ENCODE peak calls at places on chromosomes 3 and 15, in four cellular contexts. One of them, this sample, is unnamed.

GRCh38 chr3:106333911-106334618 is 465.3 kb upstream of the CBLB start:
- DNase-seq in HepG2: no peak
- DNase-seq in WTC11: no peak
- DNase-seq in GM12878: no peak
- DNase-seq in this sample: no peak

GRCh38 chr3:123480428-123480827 is 31.5 kb upstream of the ADCY5 start:
- DNase-seq in HepG2: no peak
- DNase-seq in WTC11: no peak
- DNase-seq in GM12878: peak
- DNase-seq in this sample: no peak

GRCh38 chr3:190381356-190381940 is 6.5 kb upstream of the CLDN16 start:
- DNase-seq in HepG2: no peak
- DNase-seq in WTC11: no peak
- DNase-seq in GM12878: no peak
- DNase-seq in this sample: no peak

GRCh38 chr15:94042163-94042954 is 189.0 kb upstream of the MCTP2 start:
- DNase-seq in HepG2: no peak
- DNase-seq in WTC11: no peak
- DNase-seq in GM12878: no peak
- DNase-seq in this sample: no peak

GRCh38 chr3:33915796-33916589 is 117.6 kb downstream of the PDCD6IP start:
- DNase-seq in HepG2: peak
- DNase-seq in WTC11: peak
- DNase-seq in GM12878: no peak
- DNase-seq in this sample: peak

GRCh38 chr15:64164436-64164835 is 1.6 kb upstream of the PPIB start:
- DNase-seq in HepG2: no peak
- DNase-seq in WTC11: no peak
- DNase-seq in GM12878: no peak
- DNase-seq in this sample: no peak

GRCh38 chr3:30059240-30059639 is 547.2 kb upstream of the TGFBR2 start:
- DNase-seq in HepG2: no peak
- DNase-seq in WTC11: peak
- DNase-seq in GM12878: no peak
- DNase-seq in this sample: no peak

GRCh38 chr3:30347679-30348216 is 258.7 kb upstream of the TGFBR2 start:
- DNase-seq in HepG2: peak
- DNase-seq in WTC11: no peak
- DNase-seq in GM12878: no peak
- DNase-seq in this sample: no peak

GRCh38 chr15:43370310-43370974 is 401 bp downstream of the ZSCAN29 start:
- DNase-seq in HepG2: peak
- DNase-seq in WTC11: peak
- DNase-seq in GM12878: no peak
- DNase-seq in this sample: peak

GRCh38 chr15:42691770-42692169 is 45.2 kb downstream of the CDAN1 start:
- DNase-seq in HepG2: no peak
- DNase-seq in WTC11: no peak
- DNase-seq in GM12878: no peak
- DNase-seq in this sample: no peak

GRCh38 chr15:93485922-93486327 is 396.9 kb upstream of the RGMA start:
- DNase-seq in HepG2: no peak
- DNase-seq in WTC11: no peak
- DNase-seq in GM12878: no peak
- DNase-seq in this sample: no peak

GRCh38 chr3:58899953-58900298 is 149.9 kb downstream of the CFAP20DC start:
- DNase-seq in HepG2: no peak
- DNase-seq in WTC11: no peak
- DNase-seq in GM12878: peak
- DNase-seq in this sample: peak

GRCh38 chr3:27623085-27623753 is 98.9 kb downstream of the EOMES start:
- DNase-seq in HepG2: peak
- DNase-seq in WTC11: no peak
- DNase-seq in GM12878: no peak
- DNase-seq in this sample: no peak

GRCh38 chr15:66212471-66212870 is 41.1 kb downstream of the MEGF11 start:
- DNase-seq in HepG2: no peak
- DNase-seq in WTC11: no peak
- DNase-seq in GM12878: no peak
- DNase-seq in this sample: no peak

GRCh38 chr3:18098960-18099587 is 326.1 kb downstream of the SATB1 start:
- DNase-seq in HepG2: no peak
- DNase-seq in WTC11: no peak
- DNase-seq in GM12878: no peak
- DNase-seq in this sample: peak

GRCh38 chr3:61882253-61882652 is 320.9 kb downstream of the PTPRG start:
- DNase-seq in HepG2: no peak
- DNase-seq in WTC11: no peak
- DNase-seq in GM12878: no peak
- DNase-seq in this sample: no peak

GRCh38 chr15:85751731-85752421 is 42.8 kb downstream of the KLHL25 start:
- DNase-seq in HepG2: no peak
- DNase-seq in WTC11: peak
- DNase-seq in GM12878: no peak
- DNase-seq in this sample: no peak

GRCh38 chr15:66131200-66131599 is 122.3 kb downstream of the MEGF11 start:
- DNase-seq in HepG2: no peak
- DNase-seq in WTC11: no peak
- DNase-seq in GM12878: no peak
- DNase-seq in this sample: no peak

DNA sequence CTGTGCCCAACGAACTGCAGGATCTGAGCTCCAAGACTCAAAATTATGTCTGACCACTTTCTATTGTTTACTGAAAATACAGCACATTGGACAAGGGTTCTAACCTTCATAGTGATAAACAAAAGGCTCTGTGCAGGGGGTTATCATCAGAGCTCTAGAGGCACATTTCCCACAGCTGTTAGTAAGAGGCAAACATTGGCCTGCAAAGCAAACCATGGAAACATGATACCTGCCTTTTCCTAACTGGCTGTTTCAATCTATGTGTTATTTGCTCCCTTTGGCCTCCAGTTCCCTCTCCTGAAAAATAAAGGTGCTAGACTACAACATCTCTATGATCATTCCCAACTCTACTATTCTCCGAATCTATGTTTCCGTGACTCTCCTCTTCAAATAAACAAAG is 159.7 kb upstream of the ARHGEF26 start:
- DNase-seq in HepG2: no peak
- DNase-seq in WTC11: no peak
- DNase-seq in GM12878: no peak
- DNase-seq in this sample: no peak
- TF ChIP-seq CBFB in HepG2: no peak
- TF ChIP-seq CBFB in WTC11: no peak
- TF ChIP-seq CBFB in GM12878: no peak
- TF ChIP-seq CBFB in this sample: no peak

GRCh38 chr3:72413228-72413627 is 435.0 kb downstream of the SHQ1 start:
- DNase-seq in HepG2: peak
- DNase-seq in WTC11: no peak
- DNase-seq in GM12878: no peak
- DNase-seq in this sample: no peak

GRCh38 chr3:72411102-72411501 is 437.1 kb downstream of the SHQ1 start:
- DNase-seq in HepG2: no peak
- DNase-seq in WTC11: no peak
- DNase-seq in GM12878: no peak
- DNase-seq in this sample: no peak

GRCh38 chr3:72412557-72412956 is 435.7 kb downstream of the SHQ1 start:
- DNase-seq in HepG2: no peak
- DNase-seq in WTC11: no peak
- DNase-seq in GM12878: no peak
- DNase-seq in this sample: no peak

GRCh38 chr3:72411843-72412242 is 436.4 kb downstream of the SHQ1 start:
- DNase-seq in HepG2: no peak
- DNase-seq in WTC11: no peak
- DNase-seq in GM12878: no peak
- DNase-seq in this sample: no peak

DNA sequence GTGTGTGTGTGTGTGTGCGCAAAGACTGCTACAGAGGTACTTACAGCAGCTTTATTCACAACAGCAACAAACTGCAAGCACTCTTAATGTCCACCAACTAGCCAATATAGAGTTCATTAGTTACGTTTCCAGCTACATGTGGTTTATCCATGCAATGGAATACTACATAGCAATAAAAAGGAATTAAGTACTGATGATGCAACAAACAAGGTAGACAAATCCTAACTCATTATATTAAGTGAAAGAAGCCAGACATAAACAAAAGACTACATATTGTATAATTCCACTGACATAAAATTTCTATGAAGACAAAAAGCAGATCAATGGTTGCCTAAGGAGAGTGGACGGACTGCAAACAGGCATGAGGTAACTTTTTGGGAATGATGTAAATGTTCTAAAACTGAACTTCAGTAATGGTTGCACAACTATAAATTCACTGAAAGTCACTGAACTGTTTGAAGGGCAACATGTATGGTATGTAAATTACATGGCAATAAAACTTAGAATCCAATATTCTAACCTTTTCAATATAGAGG is 433.7 kb downstream of the SHQ1 start:
- DNase-seq in HepG2: no peak
- DNase-seq in WTC11: no peak
- DNase-seq in GM12878: no peak
- DNase-seq in this sample: no peak
- TF ChIP-seq CBFB in HepG2: no peak
- TF ChIP-seq CBFB in WTC11: no peak
- TF ChIP-seq CBFB in GM12878: no peak
- TF ChIP-seq CBFB in this sample: no peak

DNA sequence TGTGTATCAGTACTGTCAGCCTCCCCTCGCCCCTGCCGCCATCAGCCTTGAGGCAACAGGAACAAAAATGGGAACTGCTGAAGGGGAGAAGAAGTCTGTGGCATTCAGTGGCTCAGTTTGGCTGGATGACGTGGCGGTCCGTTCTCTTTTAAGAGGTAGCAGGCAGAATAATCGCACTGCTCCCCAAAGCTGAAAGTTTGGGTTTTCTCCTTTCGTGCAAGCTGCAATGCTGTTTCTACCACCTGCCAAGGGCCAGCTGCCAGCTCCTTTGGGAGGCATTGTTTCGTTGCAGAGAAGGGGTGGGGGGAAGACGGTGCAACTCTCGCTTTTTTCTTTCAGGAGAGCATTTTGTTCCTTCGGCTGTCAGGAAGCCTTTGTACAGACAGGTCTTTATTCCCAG is 369.6 kb upstream of the RORA start:
- DNase-seq in HepG2: no peak
- DNase-seq in WTC11: no peak
- DNase-seq in GM12878: no peak
- DNase-seq in this sample: no peak
- TF ChIP-seq CBFB in HepG2: no peak
- TF ChIP-seq CBFB in WTC11: no peak
- TF ChIP-seq CBFB in GM12878: no peak
- TF ChIP-seq CBFB in this sample: no peak

DNA sequence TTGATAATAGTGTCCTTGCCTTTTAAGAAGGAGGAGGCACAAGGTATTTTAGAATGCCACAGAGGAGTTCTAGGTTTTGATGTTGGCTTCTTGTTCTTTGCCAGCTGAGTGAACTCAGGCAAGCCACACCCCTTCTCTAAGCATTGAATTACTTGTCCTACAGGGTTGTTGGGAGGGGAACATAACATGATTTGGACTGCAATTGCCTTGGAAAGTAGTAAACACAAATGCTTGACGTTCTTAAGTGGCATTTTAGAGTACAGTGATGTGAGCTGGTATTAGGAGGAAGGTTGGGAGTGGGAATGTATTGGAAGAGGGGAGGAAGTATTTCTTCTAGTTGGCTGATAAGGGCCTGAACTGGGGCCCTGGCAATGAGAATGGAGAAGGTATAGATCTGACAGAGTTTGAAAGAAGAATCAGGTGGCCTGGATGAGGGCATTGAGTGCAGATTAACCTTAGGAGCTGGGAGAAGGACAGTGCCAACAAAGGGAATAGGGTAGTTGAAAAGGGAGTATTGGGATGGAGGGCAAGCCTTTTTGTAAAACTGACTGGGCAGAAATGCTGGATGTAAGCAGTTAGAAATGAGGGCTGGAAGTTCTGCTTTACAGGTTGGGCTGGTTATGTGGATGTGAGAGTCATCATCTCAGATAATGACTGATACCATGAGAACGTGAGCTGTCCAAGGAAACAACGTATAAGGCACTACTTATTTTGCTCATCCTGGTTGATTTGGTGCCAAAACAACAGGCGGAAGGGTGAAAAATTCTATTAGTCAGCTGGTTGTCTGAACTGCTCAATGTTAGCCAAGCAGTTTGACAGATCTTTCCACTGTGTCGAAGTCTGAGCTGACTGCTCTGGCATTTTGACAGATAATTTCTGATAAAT is 16.7 kb downstream of the KAT2B start:
- DNase-seq in HepG2: no peak
- DNase-seq in WTC11: no peak
- DNase-seq in GM12878: no peak
- DNase-seq in this sample: no peak
- TF ChIP-seq CBFB in HepG2: no peak
- TF ChIP-seq CBFB in WTC11: no peak
- TF ChIP-seq CBFB in GM12878: no peak
- TF ChIP-seq CBFB in this sample: no peak

GRCh38 chr15:56042982-56043980 is 49.9 kb upstream of the NEDD4 start:
- DNase-seq in HepG2: peak
- DNase-seq in WTC11: no peak
- DNase-seq in GM12878: peak
- DNase-seq in this sample: no peak
- TF ChIP-seq CBFB in HepG2: no peak
- TF ChIP-seq CBFB in WTC11: no peak
- TF ChIP-seq CBFB in GM12878: no peak
- TF ChIP-seq CBFB in this sample: no peak

GRCh38 chr15:74988007-74988800 is 7.2 kb upstream of the SCAMP5 start:
- DNase-seq in HepG2: peak
- DNase-seq in WTC11: peak
- DNase-seq in GM12878: no peak
- DNase-seq in this sample: peak
- TF ChIP-seq CBFB in HepG2: no peak
- TF ChIP-seq CBFB in WTC11: no peak
- TF ChIP-seq CBFB in GM12878: no peak
- TF ChIP-seq CBFB in this sample: no peak

GRCh38 chr15:29685156-29686078 is 136.9 kb downstream of the TJP1 start:
- DNase-seq in HepG2: no peak
- DNase-seq in WTC11: no peak
- DNase-seq in GM12878: no peak
- DNase-seq in this sample: no peak
- TF ChIP-seq CBFB in HepG2: no peak
- TF ChIP-seq CBFB in WTC11: no peak
- TF ChIP-seq CBFB in GM12878: no peak
- TF ChIP-seq CBFB in this sample: no peak